ENCODE peak calls at places on chromosomes 7 and 10, in six cellular contexts. X is GM03348, R is renal cortical epithelial cell, G is anterior cingulate cortex, H is GM10248, K is activated T-helper 1 cell treated with Interleukin-2 at 50 U/mL for 16 hours. A is an unnamed sample.

GRCh38 chr7:102190777-102191176 is 95.9 kb upstream of the SH2B2 start:
- DNase-seq in X (no peak), R (no peak), G (no peak), H (no peak), K (no peak), A (no peak)

GRCh38 chr7:27863866-27864265 is 123.9 kb downstream of the TAX1BP1 start:
- DNase-seq in X (no peak), R (peak), G (no peak), H (no peak), K (no peak), A (no peak)

GRCh38 chr10:119203006-119203405 is 4.4 kb upstream of the GRK5 start:
- DNase-seq in X (peak), R (no peak), G (no peak), H (no peak), K (no peak), A (no peak)

GRCh38 chr7:90629306-90629918 is 33.3 kb downstream of the CDK14 start:
- DNase-seq in X (peak), R (peak), G (no peak), H (peak), K (no peak), A (no peak)

GRCh38 chr10:131094406-131095108 is 217.0 kb downstream of the TCERG1L start:
- DNase-seq in X (no peak), R (peak), G (no peak), H (no peak), K (no peak), A (no peak)

GRCh38 chr7:98286093-98286525 is 4.6 kb downstream of the BRI3 start:
- DNase-seq in X (peak), R (peak), G (no peak), H (no peak), K (no peak), A (no peak)

GRCh38 chr7:27409776-27410175 is 167.2 kb downstream of the EVX1 start:
- DNase-seq in X (no peak), R (no peak), G (no peak), H (no peak), K (no peak), A (no peak)

GRCh38 chr10:96636546-96636945 is 49.7 kb upstream of the TM9SF3 start:
- DNase-seq in X (no peak), R (peak), G (no peak), H (no peak), K (no peak), A (no peak)

GRCh38 chr10:48976208-48976607 is 36.6 kb upstream of the LRRC18 start:
- DNase-seq in X (peak), R (peak), G (no peak), H (no peak), K (no peak), A (no peak)

GRCh38 chr7:77696643-77697534 is 630 bp downstream of the RSBN1L start:
- DNase-seq in X (peak), R (no peak), G (peak), H (peak), K (peak), A (peak)

GRCh38 chr7:4851459-4852422 is 10.1 kb downstream of the PAPOLB start:
- DNase-seq in X (peak), R (no peak), G (no peak), H (no peak), K (no peak), A (no peak)

GRCh38 chr7:69430502-69431145 is 167.7 kb upstream of the AUTS2 start:
- DNase-seq in X (no peak), R (no peak), G (no peak), H (no peak), K (no peak), A (peak)

GRCh38 chr10:32445036-32445435 is 904 bp upstream of the CCDC7 start:
- DNase-seq in X (peak), R (peak), G (no peak), H (no peak), K (no peak), A (no peak)

GRCh38 chr7:22430457-22430856 is 69.5 kb downstream of the STEAP1B start:
- DNase-seq in X (peak), R (peak), G (no peak), H (no peak), K (no peak), A (no peak)

GRCh38 chr7:153405704-153406485 is 646.3 kb upstream of the DPP6 start:
- DNase-seq in X (no peak), R (no peak), G (no peak), H (no peak), K (no peak), A (no peak)

GRCh38 chr7:7329321-7329720 is 147.0 kb downstream of the C1GALT1 start:
- DNase-seq in X (no peak), R (no peak), G (no peak), H (no peak), K (no peak), A (no peak)

GRCh38 chr10:1954339-1954738 is 217.0 kb upstream of the ADARB2 start:
- DNase-seq in X (no peak), R (no peak), G (no peak), H (no peak), K (no peak), A (no peak)

GRCh38 chr7:151833213-151833651 is 43.7 kb downstream of the PRKAG2 start:
- DNase-seq in X (no peak), R (no peak), G (no peak), H (no peak), K (no peak), A (no peak)

GRCh38 chr10:112435013-112435619 is 11.6 kb downstream of the ZDHHC6 start:
- DNase-seq in X (peak), R (peak), G (no peak), H (no peak), K (no peak), A (no peak)

GRCh38 chr7:79293655-79294142 is 159.8 kb downstream of the MAGI2 start:
- DNase-seq in X (no peak), R (peak), G (no peak), H (no peak), K (no peak), A (no peak)

A was measured in GM06990.